ENCODE peak calls at places on chromosomes 13 and 19, in six cellular contexts. U is activated naive CD4-positive, alpha-beta T cell; S is NCI-H345; L is AML-193; Q is brain pericyte; D is frontal cortex. B is an unnamed sample.

GRCh38 chr19:56091066-56091490 is 30.0 kb downstream of the ZNF787 start:
- DNase-seq in L (no peak), Q (no peak), D (no peak), U (no peak), S (no peak), B (no peak)

GRCh38 chr19:34962945-34963530 is 991 bp downstream of the ZNF792 start:
- DNase-seq in D (no peak), L (no peak), Q (no peak), S (peak; percentile 26), U (no peak), B (no peak)

GRCh38 chr19:12868540-12869112 is 12.6 kb downstream of the DNASE2 start:
- DNase-seq in D (no peak), U (no peak), Q (no peak), L (no peak), S (no peak), B (peak; percentile 40)

GRCh38 chr13:113902956-113903355 is 39.1 kb upstream of the GAS6 start:
- DNase-seq in D (no peak), U (no peak), S (no peak), Q (no peak), L (no peak), B (no peak)

GRCh38 chr13:67383358-67383757 is 153.2 kb upstream of the PCDH9 start:
- DNase-seq in S (peak; percentile 10), U (no peak), L (no peak), Q (no peak), D (no peak), B (no peak)

GRCh38 chr13:42971670-42972355 is 20.2 kb downstream of the EPSTI1 start:
- DNase-seq in L (no peak), U (no peak), S (no peak), D (no peak), Q (no peak), B (no peak)

GRCh38 chr19:29835447-29835846 is 23.7 kb downstream of the CCNE1 start:
- DNase-seq in U (no peak), D (no peak), S (no peak), L (no peak), Q (no peak), B (no peak)

GRCh38 chr13:34294483-34295129 is 476.7 kb downstream of the RFC3 start:
- DNase-seq in Q (no peak), U (no peak), L (no peak), D (no peak), S (peak; percentile 14), B (no peak)

GRCh38 chr13:109608032-109608431 is 178.4 kb downstream of the IRS2 start:
- DNase-seq in Q (no peak), L (no peak), S (no peak), U (no peak), D (no peak), B (no peak)

GRCh38 chr19:2097330-2098327 is 914 bp downstream of the IZUMO4 start:
- DNase-seq in Q (no peak), L (no peak), U (no peak), S (peak; percentile 38), D (no peak), B (peak; percentile 63)

GRCh38 chr13:53028637-53029121 is at the start of gene OLFM4:
- DNase-seq in S (no peak), L (no peak), U (no peak), D (no peak), Q (no peak), B (no peak)

GRCh38 chr13:76885203-76886004 is 801 bp downstream of the KCTD12 start:
- DNase-seq in L (peak; percentile 85), Q (peak; percentile 44), U (peak; percentile 21), S (peak; percentile 75), D (peak; percentile 42), B (peak; percentile 49)

GRCh38 chr13:34926513-34926912 is 15.6 kb upstream of the NBEA start:
- DNase-seq in D (no peak), S (no peak), U (no peak), L (peak; percentile 27), Q (no peak), B (no peak)

B was measured in stimulated activated CD4-positive, alpha-beta T cell treated with anti-CD3 and anti-CD28 coated beads, Interleukin-1b, Interleukin-23, amount 100 ng/mL, for 48 hours.